ENCODE peak calls at places on chromosomes 13 and 19, in ten cellular contexts. N is foreskin fibroblast, E is cardiac fibroblast, X is fibroblast of pulmonary artery, W is hepatocyte, G is GM06990, Z is left lung, Y is AG04449, I is tibial nerve, M is bronchial epithelial cell. B is an unnamed sample.
A peak's percentile ranks its signal among the peaks of the same experiment; 100 is the strongest.

GRCh38 chr19:39409207-39409885 is 2.7 kb downstream of the ZFP36 start:
- DNase-seq in E (no peak), M (peak; percentile 88), N (peak; percentile 82), I (peak; percentile 91), Z (peak; percentile 98), X (peak; percentile 70), G (peak; percentile 84), Y (no peak), W (peak; percentile 96), B (no peak)

GRCh38 chr13:52852444-52852843 is 4.0 kb upstream of the PCDH8 start:
- DNase-seq in Y (no peak), Z (no peak), N (no peak), G (no peak), I (no peak), M (no peak), W (no peak), X (no peak), E (no peak), B (no peak)

GRCh38 chr13:42333613-42334328 is 61.8 kb downstream of the AKAP11 start:
- DNase-seq in E (peak; percentile 71), I (no peak), M (peak; percentile 22), W (peak; percentile 43), G (peak; percentile 69), X (peak; percentile 67), Z (no peak), N (no peak), Y (no peak), B (peak; percentile 60)

GRCh38 chr19:12623361-12624031 is 12.8 kb downstream of the ZNF791 start:
- DNase-seq in N (no peak), Y (no peak), X (no peak), M (no peak), E (no peak), I (no peak), Z (no peak), W (no peak), G (no peak), B (no peak)

GRCh38 chr13:110525328-110526319 is 35.9 kb downstream of the RAB20 start:
- DNase-seq in E (no peak), I (no peak), Y (no peak), M (no peak), Z (peak; percentile 83), W (no peak), N (no peak), X (no peak), G (peak; percentile 62), B (peak; percentile 66)

GRCh38 chr13:93151277-93151676 is 75.3 kb upstream of the GPC6 start:
- DNase-seq in Y (peak; percentile 58), W (no peak), G (no peak), Z (no peak), I (no peak), M (peak; percentile 87), X (peak; percentile 91), E (peak; percentile 90), N (peak; percentile 52), B (no peak)

GRCh38 chr13:35163674-35164073 is 221.6 kb downstream of the NBEA start:
- DNase-seq in G (peak; percentile 29), Z (no peak), Y (no peak), W (no peak), E (no peak), I (no peak), N (no peak), M (no peak), X (no peak), B (peak; percentile 10)

GRCh38 chr19:54178581-54179261 is 5.8 kb upstream of the TMC4 start:
- DNase-seq in Y (no peak), X (no peak), W (no peak), N (no peak), E (no peak), G (no peak), M (no peak), I (no peak), Z (peak; percentile 77), B (no peak)

GRCh38 chr19:55554749-55555152 is 9.4 kb upstream of the SBK3 start:
- DNase-seq in X (no peak), M (no peak), W (no peak), G (no peak), Y (no peak), Z (no peak), N (no peak), E (no peak), I (no peak), B (no peak)

DNA sequence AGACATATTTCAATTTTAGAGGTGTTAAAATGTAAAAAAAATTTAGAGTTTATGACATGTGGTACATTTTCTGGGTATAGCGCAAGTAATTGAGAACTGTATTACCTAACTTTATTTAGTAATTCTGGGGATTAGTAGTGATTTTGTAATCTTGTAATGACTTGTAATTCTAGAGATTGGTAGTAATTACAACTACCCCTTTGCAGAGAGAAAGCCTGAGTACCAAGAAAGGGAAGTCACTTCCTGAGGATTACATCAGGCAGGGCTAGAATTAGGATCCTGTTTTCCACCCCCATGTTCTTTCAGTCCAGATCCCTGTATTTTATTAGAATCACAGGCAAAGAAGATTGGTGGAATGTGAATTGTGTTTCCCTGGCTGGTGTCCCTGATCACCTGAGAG is 274.9 kb downstream of the KCNRG start:
- DNase-seq in E (no peak), Y (no peak), M (peak; percentile 15), W (no peak), I (no peak), Z (no peak), X (no peak), N (no peak), G (no peak), B (no peak)
- TF ChIP-seq CTCF in E (no peak), Y (no peak), M (no peak), W (no peak), I (no peak), Z (no peak), X (no peak), N (no peak), G (no peak), B (no peak)

DNA sequence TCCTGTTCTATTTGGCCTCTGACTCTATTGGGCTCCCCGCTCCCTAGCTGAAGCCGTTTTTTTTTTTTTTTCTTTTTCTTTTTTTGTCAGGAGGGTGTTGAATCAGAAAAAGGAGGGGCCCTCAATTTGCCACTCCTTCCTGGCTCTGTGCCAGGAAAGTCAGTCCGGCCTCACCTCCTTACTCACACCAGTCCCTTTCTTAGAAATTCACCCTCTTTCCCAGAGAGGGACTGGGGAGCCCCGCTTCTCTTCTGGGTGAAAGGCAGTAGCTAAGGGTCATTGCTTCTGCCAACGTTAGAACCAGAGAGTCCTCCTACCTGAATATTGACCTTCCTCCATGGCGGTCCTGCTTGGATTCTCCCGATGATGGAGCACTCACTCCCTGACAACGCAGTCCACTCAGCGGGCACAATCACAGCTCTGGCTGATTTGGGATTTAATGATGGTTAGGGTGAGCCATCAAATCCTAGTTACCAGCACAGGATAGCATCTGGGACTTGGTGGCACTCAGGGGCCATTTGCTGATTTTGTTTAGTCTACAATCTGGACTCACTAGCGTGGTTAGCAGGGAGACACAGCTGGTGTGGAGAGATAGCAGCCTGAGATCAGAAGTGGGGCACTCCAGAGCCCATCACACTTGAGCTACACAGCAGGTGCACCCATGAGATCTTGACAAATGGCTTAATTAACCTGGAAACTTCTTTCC is 2.4 kb downstream of the FCER2 start:
- DNase-seq in G (peak; percentile 66), N (no peak), Y (no peak), I (no peak), W (no peak), Z (no peak), X (no peak), E (no peak), M (peak; percentile 63), B (no peak)
- TF ChIP-seq CTCF in G (no peak), N (no peak), Y (no peak), I (no peak), W (no peak), Z (no peak), X (no peak), E (no peak), M (no peak), B (no peak)

GRCh38 chr13:112760440-112760839 is 70.6 kb downstream of the ATP11A start:
- DNase-seq in X (peak; percentile 46), N (peak; percentile 43), I (no peak), M (peak; percentile 56), E (peak; percentile 50), W (no peak), G (no peak), Z (no peak), Y (no peak), B (no peak)

GRCh38 chr13:112760931-112761330 is 71.1 kb downstream of the ATP11A start:
- DNase-seq in W (no peak), I (no peak), X (no peak), M (no peak), Z (no peak), N (no peak), E (no peak), G (no peak), Y (no peak), B (no peak)

GRCh38 chr13:112762690-112763080 is 72.8 kb downstream of the ATP11A start:
- DNase-seq in I (no peak), Y (no peak), M (no peak), X (no peak), E (no peak), Z (no peak), N (no peak), G (no peak), W (no peak), B (no peak)

GRCh38 chr13:112764028-112764427 is 74.2 kb downstream of the ATP11A start:
- DNase-seq in Z (no peak), M (no peak), W (no peak), Y (no peak), E (no peak), N (no peak), I (no peak), G (no peak), X (no peak), B (no peak)

GRCh38 chr13:112761701-112762689 is 72.2 kb downstream of the ATP11A start:
- DNase-seq in I (no peak), E (peak; percentile 85), G (no peak), W (peak; percentile 53), Y (peak; percentile 31), X (peak; percentile 74), M (no peak), N (no peak), Z (no peak), B (no peak)
- TF ChIP-seq CTCF in I (no peak), E (peak; percentile 10), G (no peak), W (no peak), Y (no peak), X (peak; percentile 30), M (no peak), N (no peak), Z (no peak), B (no peak)

GRCh38 chr19:33391631-33392249 is 18.2 kb downstream of the CEBPG start:
- DNase-seq in E (no peak), N (no peak), G (no peak), I (peak; percentile 5), Y (no peak), M (no peak), X (no peak), Z (no peak), W (no peak), B (peak; percentile 14)

GRCh38 chr19:33390908-33391630 is 17.6 kb downstream of the CEBPG start:
- DNase-seq in M (no peak), W (no peak), Y (no peak), I (peak; percentile 11), E (no peak), X (no peak), G (no peak), Z (peak; percentile 68), N (no peak), B (peak; percentile 10)

GRCh38 chr19:33393286-33394005 is 19.9 kb downstream of the CEBPG start:
- DNase-seq in Y (no peak), I (peak; percentile 9), G (no peak), N (no peak), M (no peak), E (no peak), X (no peak), W (no peak), Z (peak; percentile 76), B (no peak)

GRCh38 chr19:33394006-33394722 is 20.7 kb downstream of the CEBPG start:
- DNase-seq in I (peak; percentile 57), Y (peak; percentile 29), W (no peak), G (no peak), M (peak; percentile 41), N (peak; percentile 79), E (peak; percentile 75), Z (peak; percentile 84), X (peak; percentile 73), B (no peak)

GRCh38 chr19:33392341-33393285 is 19.1 kb downstream of the CEBPG start:
- DNase-seq in Y (no peak), W (peak; percentile 72), X (no peak), N (no peak), M (no peak), Z (peak; percentile 78), G (no peak), I (peak; percentile 12), E (no peak), B (peak; percentile 14)
- TF ChIP-seq CTCF in Y (no peak), W (no peak), X (no peak), N (no peak), M (no peak), Z (no peak), G (no peak), I (no peak), E (no peak), B (no peak)